ENCODE peak calls at places on chromosome 7, in nine cellular contexts. One of them, this sample, is unnamed.
A peak's percentile ranks its signal among the peaks of the same experiment; 100 is the strongest.

GRCh38 chr7:80908360-80908797 is 10.5 kb downstream of the SEMA3C start:
- DNase-seq in kidney: no peak
- DNase-seq in colonic mucosa: no peak
- DNase-seq in ascending aorta: no peak
- DNase-seq in esophagus muscularis mucosa: no peak
- DNase-seq in heart left ventricle: no peak
- DNase-seq in lower lobe of right lung: no peak
- DNase-seq in thoracic aorta: no peak
- DNase-seq in neural progenitor cell: no peak
- DNase-seq in this sample: no peak

GRCh38 chr7:150788474-150789269 is 11.5 kb downstream of the TMEM176B start:
- DNase-seq in kidney: no peak
- DNase-seq in colonic mucosa: peak; percentile 56
- DNase-seq in ascending aorta: no peak
- DNase-seq in esophagus muscularis mucosa: no peak
- DNase-seq in heart left ventricle: peak; percentile 83
- DNase-seq in lower lobe of right lung: no peak
- DNase-seq in thoracic aorta: no peak
- DNase-seq in neural progenitor cell: no peak
- DNase-seq in this sample: no peak

GRCh38 chr7:41097501-41097900 is 605.4 kb downstream of the INHBA start:
- DNase-seq in kidney: no peak
- DNase-seq in colonic mucosa: no peak
- DNase-seq in ascending aorta: no peak
- DNase-seq in esophagus muscularis mucosa: no peak
- DNase-seq in heart left ventricle: no peak
- DNase-seq in lower lobe of right lung: no peak
- DNase-seq in thoracic aorta: no peak
- DNase-seq in neural progenitor cell: no peak
- DNase-seq in this sample: no peak

GRCh38 chr7:107592361-107593024 is 12.4 kb downstream of the BCAP29 start:
- DNase-seq in kidney: no peak
- DNase-seq in colonic mucosa: no peak
- DNase-seq in ascending aorta: no peak
- DNase-seq in esophagus muscularis mucosa: no peak
- DNase-seq in heart left ventricle: no peak
- DNase-seq in lower lobe of right lung: no peak
- DNase-seq in thoracic aorta: no peak
- DNase-seq in neural progenitor cell: no peak
- DNase-seq in this sample: no peak

GRCh38 chr7:105268511-105269392 is 120.0 kb downstream of the SRPK2 start:
- DNase-seq in kidney: no peak
- DNase-seq in colonic mucosa: peak; percentile 30
- DNase-seq in ascending aorta: no peak
- DNase-seq in esophagus muscularis mucosa: no peak
- DNase-seq in heart left ventricle: no peak
- DNase-seq in lower lobe of right lung: no peak
- DNase-seq in thoracic aorta: no peak
- DNase-seq in neural progenitor cell: no peak
- DNase-seq in this sample: no peak

GRCh38 chr7:134279898-134280297 is 36.8 kb downstream of the SLC35B4 start:
- DNase-seq in kidney: no peak
- DNase-seq in colonic mucosa: no peak
- DNase-seq in ascending aorta: no peak
- DNase-seq in esophagus muscularis mucosa: no peak
- DNase-seq in heart left ventricle: no peak
- DNase-seq in lower lobe of right lung: no peak
- DNase-seq in thoracic aorta: no peak
- DNase-seq in neural progenitor cell: no peak
- DNase-seq in this sample: no peak

GRCh38 chr7:96686305-96686704 is 23.3 kb downstream of the SEM1 start:
- DNase-seq in kidney: no peak
- DNase-seq in colonic mucosa: no peak
- DNase-seq in ascending aorta: no peak
- DNase-seq in esophagus muscularis mucosa: no peak
- DNase-seq in heart left ventricle: no peak
- DNase-seq in lower lobe of right lung: no peak
- DNase-seq in thoracic aorta: no peak
- DNase-seq in neural progenitor cell: no peak
- DNase-seq in this sample: no peak

GRCh38 chr7:132817844-132818427 is 241.7 kb upstream of the PLXNA4 start:
- DNase-seq in kidney: no peak
- DNase-seq in colonic mucosa: no peak
- DNase-seq in ascending aorta: no peak
- DNase-seq in esophagus muscularis mucosa: no peak
- DNase-seq in heart left ventricle: no peak
- DNase-seq in lower lobe of right lung: no peak
- DNase-seq in thoracic aorta: no peak
- DNase-seq in neural progenitor cell: no peak
- DNase-seq in this sample: no peak

GRCh38 chr7:158811461-158811860 is 17.8 kb downstream of the ESYT2 start:
- DNase-seq in kidney: no peak
- DNase-seq in colonic mucosa: no peak
- DNase-seq in ascending aorta: no peak
- DNase-seq in esophagus muscularis mucosa: no peak
- DNase-seq in heart left ventricle: no peak
- DNase-seq in lower lobe of right lung: no peak
- DNase-seq in thoracic aorta: no peak
- DNase-seq in neural progenitor cell: no peak
- DNase-seq in this sample: peak; percentile 29

GRCh38 chr7:27048438-27048837 is 47.4 kb downstream of the HOXA1 start:
- DNase-seq in kidney: no peak
- DNase-seq in colonic mucosa: no peak
- DNase-seq in ascending aorta: no peak
- DNase-seq in esophagus muscularis mucosa: no peak
- DNase-seq in heart left ventricle: no peak
- DNase-seq in lower lobe of right lung: no peak
- DNase-seq in thoracic aorta: no peak
- DNase-seq in neural progenitor cell: no peak
- DNase-seq in this sample: no peak

GRCh38 chr7:41763626-41764025 is 60.7 kb upstream of the INHBA start:
- DNase-seq in kidney: no peak
- DNase-seq in colonic mucosa: no peak
- DNase-seq in ascending aorta: no peak
- DNase-seq in esophagus muscularis mucosa: no peak
- DNase-seq in heart left ventricle: no peak
- DNase-seq in lower lobe of right lung: no peak
- DNase-seq in thoracic aorta: no peak
- DNase-seq in neural progenitor cell: no peak
- DNase-seq in this sample: no peak

GRCh38 chr7:17660116-17660515 is 280.2 kb downstream of the SNX13 start:
- DNase-seq in kidney: no peak
- DNase-seq in colonic mucosa: no peak
- DNase-seq in ascending aorta: no peak
- DNase-seq in esophagus muscularis mucosa: no peak
- DNase-seq in heart left ventricle: no peak
- DNase-seq in lower lobe of right lung: no peak
- DNase-seq in thoracic aorta: no peak
- DNase-seq in neural progenitor cell: no peak
- DNase-seq in this sample: no peak

GRCh38 chr7:91226411-91226810 is 37.8 kb upstream of the FZD1 start:
- DNase-seq in kidney: no peak
- DNase-seq in colonic mucosa: no peak
- DNase-seq in ascending aorta: no peak
- DNase-seq in esophagus muscularis mucosa: no peak
- DNase-seq in heart left ventricle: no peak
- DNase-seq in lower lobe of right lung: no peak
- DNase-seq in thoracic aorta: no peak
- DNase-seq in neural progenitor cell: no peak
- DNase-seq in this sample: no peak

GRCh38 chr7:153406486-153406872 is 645.7 kb upstream of the DPP6 start:
- DNase-seq in kidney: no peak
- DNase-seq in colonic mucosa: no peak
- DNase-seq in ascending aorta: no peak
- DNase-seq in esophagus muscularis mucosa: no peak
- DNase-seq in heart left ventricle: no peak
- DNase-seq in lower lobe of right lung: no peak
- DNase-seq in thoracic aorta: no peak
- DNase-seq in neural progenitor cell: no peak
- DNase-seq in this sample: no peak

GRCh38 chr7:41027428-41028115 is 675.3 kb downstream of the INHBA start:
- DNase-seq in kidney: no peak
- DNase-seq in colonic mucosa: no peak
- DNase-seq in ascending aorta: no peak
- DNase-seq in esophagus muscularis mucosa: peak; percentile 55
- DNase-seq in heart left ventricle: no peak
- DNase-seq in lower lobe of right lung: no peak
- DNase-seq in thoracic aorta: no peak
- DNase-seq in neural progenitor cell: no peak
- DNase-seq in this sample: no peak

GRCh38 chr7:43763183-43763582 is 4.7 kb downstream of the BLVRA start:
- DNase-seq in kidney: no peak
- DNase-seq in colonic mucosa: peak; percentile 15
- DNase-seq in ascending aorta: no peak
- DNase-seq in esophagus muscularis mucosa: peak; percentile 37
- DNase-seq in heart left ventricle: no peak
- DNase-seq in lower lobe of right lung: no peak
- DNase-seq in thoracic aorta: no peak
- DNase-seq in neural progenitor cell: peak; percentile 42
- DNase-seq in this sample: no peak

GRCh38 chr7:14754631-14755030 is 147.9 kb downstream of the DGKB start:
- DNase-seq in kidney: no peak
- DNase-seq in colonic mucosa: no peak
- DNase-seq in ascending aorta: no peak
- DNase-seq in esophagus muscularis mucosa: no peak
- DNase-seq in heart left ventricle: no peak
- DNase-seq in lower lobe of right lung: no peak
- DNase-seq in thoracic aorta: no peak
- DNase-seq in neural progenitor cell: no peak
- DNase-seq in this sample: no peak

DNA sequence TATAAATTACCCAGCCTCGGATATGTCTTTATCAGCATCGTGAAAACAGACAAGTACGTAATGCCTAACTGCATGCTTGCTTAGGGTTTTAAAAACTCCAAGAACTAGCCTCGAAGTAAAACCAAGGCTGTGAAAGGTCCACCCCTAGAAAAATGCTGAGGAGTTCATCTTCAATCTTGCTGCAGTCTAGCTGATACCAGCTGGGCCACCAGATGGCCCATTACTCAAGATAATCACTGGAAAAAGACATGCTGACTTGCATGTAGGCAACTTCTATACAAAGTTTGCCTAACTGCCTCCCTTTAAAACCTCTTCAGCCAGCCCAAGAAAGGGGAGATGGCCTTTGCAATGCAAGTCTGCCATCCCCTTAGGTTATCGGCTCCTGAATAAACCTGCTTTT is 614.1 kb downstream of the GALNT17 start:
- DNase-seq in kidney: no peak
- DNase-seq in colonic mucosa: no peak
- DNase-seq in ascending aorta: no peak
- DNase-seq in esophagus muscularis mucosa: peak; percentile 64
- DNase-seq in heart left ventricle: no peak
- DNase-seq in lower lobe of right lung: no peak
- DNase-seq in thoracic aorta: no peak
- DNase-seq in neural progenitor cell: peak; percentile 16
- DNase-seq in this sample: no peak
- TF ChIP-seq CTCF in kidney: no peak
- TF ChIP-seq CTCF in colonic mucosa: no peak
- TF ChIP-seq CTCF in ascending aorta: no peak
- TF ChIP-seq CTCF in esophagus muscularis mucosa: no peak
- TF ChIP-seq CTCF in heart left ventricle: no peak
- TF ChIP-seq CTCF in lower lobe of right lung: no peak
- TF ChIP-seq CTCF in thoracic aorta: no peak
- TF ChIP-seq CTCF in neural progenitor cell: peak; percentile 22
- TF ChIP-seq CTCF in this sample: no peak

DNA sequence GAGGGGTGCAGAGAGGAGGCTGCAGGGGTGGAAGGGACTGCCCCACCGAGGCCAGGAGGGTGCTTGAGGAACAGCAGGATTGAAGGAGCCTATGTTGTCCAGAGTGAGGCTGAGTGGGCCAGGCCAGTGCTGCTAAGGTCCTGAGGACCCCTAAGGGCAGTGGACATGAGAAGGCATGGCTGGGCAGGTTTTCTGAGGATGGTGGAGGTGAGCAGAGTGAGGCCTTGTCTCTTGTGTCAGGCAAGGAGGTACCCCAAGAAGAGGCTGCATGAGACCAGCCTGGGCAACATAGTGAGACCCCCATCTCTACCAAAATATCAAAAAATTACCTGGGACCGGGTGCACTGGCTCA is 5.2 kb downstream of the SH2B2 start:
- DNase-seq in kidney: no peak
- DNase-seq in colonic mucosa: no peak
- DNase-seq in ascending aorta: no peak
- DNase-seq in esophagus muscularis mucosa: no peak
- DNase-seq in heart left ventricle: no peak
- DNase-seq in lower lobe of right lung: no peak
- DNase-seq in thoracic aorta: no peak
- DNase-seq in neural progenitor cell: no peak
- DNase-seq in this sample: no peak
- H3K4me1 ChIP-seq in kidney: no peaks in the 10 kb centered on the region
- H3K4me1 ChIP-seq in colonic mucosa: peaks cover 4% of the 10 kb centered on the region
- H3K4me1 ChIP-seq in ascending aorta: peaks cover 5% of the 10 kb centered on the region
- H3K4me1 ChIP-seq in esophagus muscularis mucosa: peaks cover 24% of the 10 kb centered on the region
- H3K4me1 ChIP-seq in heart left ventricle: peaks cover 4% of the 10 kb centered on the region
- H3K4me1 ChIP-seq in lower lobe of right lung: peaks cover 18% of the 10 kb centered on the region
- H3K4me1 ChIP-seq in thoracic aorta: peaks cover 20% of the 10 kb centered on the region
- H3K4me1 ChIP-seq in neural progenitor cell: peaks cover 12% of the 10 kb centered on the region
- H3K4me1 ChIP-seq in this sample: peaks cover 13% of the 10 kb centered on the region

GRCh38 chr7:99041526-99041925 is 102.4 kb downstream of the SMURF1 start:
- DNase-seq in kidney: no peak
- DNase-seq in colonic mucosa: peak; percentile 67
- DNase-seq in ascending aorta: no peak
- DNase-seq in esophagus muscularis mucosa: no peak
- DNase-seq in heart left ventricle: no peak
- DNase-seq in lower lobe of right lung: no peak
- DNase-seq in thoracic aorta: no peak
- DNase-seq in neural progenitor cell: no peak
- DNase-seq in this sample: no peak
- H3K36me3 ChIP-seq in kidney: peaks cover 26% of the 10 kb centered on the region
- H3K36me3 ChIP-seq in colonic mucosa: peaks cover 19% of the 10 kb centered on the region
- H3K36me3 ChIP-seq in ascending aorta: peaks cover 81% of the 10 kb centered on the region
- H3K36me3 ChIP-seq in esophagus muscularis mucosa: peaks cover 42% of the 10 kb centered on the region
- H3K36me3 ChIP-seq in heart left ventricle: peaks cover 43% of the 10 kb centered on the region
- H3K36me3 ChIP-seq in lower lobe of right lung: peaks cover 98% of the 10 kb centered on the region
- H3K36me3 ChIP-seq in thoracic aorta: peaks cover 41% of the 10 kb centered on the region
- H3K36me3 ChIP-seq in neural progenitor cell: peaks cover 4% of the 10 kb centered on the region
- H3K36me3 ChIP-seq in this sample: peaks cover 28% of the 10 kb centered on the region

DNA sequence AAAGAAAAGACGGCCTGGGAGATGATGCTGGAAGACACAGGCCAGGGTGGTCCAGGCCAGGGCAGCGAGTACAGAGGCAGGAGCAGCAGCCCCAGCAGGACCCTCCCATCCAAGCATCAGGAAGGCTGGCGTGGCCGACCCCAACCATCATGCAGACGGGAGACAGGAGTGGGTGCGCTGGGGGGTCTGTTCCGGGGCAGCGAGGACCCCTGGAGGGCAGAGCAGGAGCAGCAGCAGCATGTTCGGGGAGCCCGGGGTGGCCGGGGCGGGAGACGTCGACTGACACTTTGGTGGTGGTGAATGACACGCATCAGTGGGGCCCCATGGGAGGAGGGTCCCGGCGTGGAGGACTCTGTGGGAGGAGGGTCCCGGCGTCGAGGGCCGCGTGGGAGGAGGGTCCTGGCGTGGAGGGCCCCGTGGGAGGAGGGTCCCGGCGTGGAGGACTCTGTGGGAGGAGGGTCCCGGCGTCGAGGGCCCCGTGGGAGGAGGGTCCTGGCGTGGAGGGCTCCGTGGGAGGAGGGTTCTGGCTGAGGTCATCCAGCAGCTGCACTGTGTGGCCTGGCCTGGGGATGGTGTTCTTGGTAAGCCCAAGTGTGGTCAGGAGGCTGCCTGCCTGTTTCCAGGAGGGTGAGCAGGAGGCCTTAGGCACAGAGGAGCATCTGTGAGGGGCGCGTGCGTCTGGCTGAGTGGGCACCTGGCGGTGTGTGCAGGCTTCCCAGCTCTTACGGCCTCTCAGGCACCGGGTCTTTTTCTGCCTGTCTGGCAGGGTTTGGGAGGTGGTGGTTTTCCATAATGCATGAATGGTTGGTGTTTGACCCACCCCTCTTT is 38.9 kb downstream of the FAM20C start:
- DNase-seq in kidney: no peak
- DNase-seq in colonic mucosa: no peak
- DNase-seq in ascending aorta: no peak
- DNase-seq in esophagus muscularis mucosa: no peak
- DNase-seq in heart left ventricle: no peak
- DNase-seq in lower lobe of right lung: no peak
- DNase-seq in thoracic aorta: no peak
- DNase-seq in neural progenitor cell: no peak
- DNase-seq in this sample: no peak
- TF ChIP-seq CTCF in kidney: no peak
- TF ChIP-seq CTCF in colonic mucosa: no peak
- TF ChIP-seq CTCF in ascending aorta: peak; percentile 16
- TF ChIP-seq CTCF in esophagus muscularis mucosa: peak; percentile 44
- TF ChIP-seq CTCF in heart left ventricle: no peak
- TF ChIP-seq CTCF in lower lobe of right lung: peak; percentile 25
- TF ChIP-seq CTCF in thoracic aorta: no peak
- TF ChIP-seq CTCF in neural progenitor cell: peak; percentile 24
- TF ChIP-seq CTCF in this sample: no peak